ENCODE peak calls at places on chromosomes 2 and 18, in ten cellular contexts. One of them, this sample, is unnamed.

GRCh38 chr2:70340921-70341765 is 39.3 kb upstream of the FAM136A start:
- DNase-seq in Daoy: peak
- DNase-seq in stimulated activated CD8-positive, alpha-beta memory T cell treated with anti-CD3 and anti-CD28 coated beads, Interleukin-2, amount 100 ng/mL, for 1 hour: peak
- DNase-seq in AG10803: peak
- DNase-seq in GM23248: peak
- DNase-seq in GM20000: peak
- DNase-seq in HCEC 1CT: peak
- DNase-seq in astrocyte of the spinal cord: peak
- DNase-seq in activated CD8-positive, alpha-beta memory T cell treated with anti-CD3 and anti-CD28 coated beads, Interleukin-2, amount 10 ng/mL, durations not matched to agents 7 days and 5 days: peak
- DNase-seq in HL-60: peak
- DNase-seq in this sample: peak

GRCh38 chr2:127105656-127106456 is 1.1 kb downstream of the BIN1 start:
- DNase-seq in Daoy: peak
- DNase-seq in stimulated activated CD8-positive, alpha-beta memory T cell treated with anti-CD3 and anti-CD28 coated beads, Interleukin-2, amount 100 ng/mL, for 1 hour: no peak
- DNase-seq in AG10803: peak
- DNase-seq in GM23248: peak
- DNase-seq in GM20000: no peak
- DNase-seq in HCEC 1CT: peak
- DNase-seq in astrocyte of the spinal cord: peak
- DNase-seq in activated CD8-positive, alpha-beta memory T cell treated with anti-CD3 and anti-CD28 coated beads, Interleukin-2, amount 10 ng/mL, durations not matched to agents 7 days and 5 days: no peak
- DNase-seq in HL-60: no peak
- DNase-seq in this sample: peak

GRCh38 chr2:111031546-111032484 is 88.9 kb upstream of the BCL2L11 start:
- DNase-seq in Daoy: no peak
- DNase-seq in stimulated activated CD8-positive, alpha-beta memory T cell treated with anti-CD3 and anti-CD28 coated beads, Interleukin-2, amount 100 ng/mL, for 1 hour: no peak
- DNase-seq in AG10803: no peak
- DNase-seq in GM23248: no peak
- DNase-seq in GM20000: no peak
- DNase-seq in HCEC 1CT: no peak
- DNase-seq in astrocyte of the spinal cord: no peak
- DNase-seq in activated CD8-positive, alpha-beta memory T cell treated with anti-CD3 and anti-CD28 coated beads, Interleukin-2, amount 10 ng/mL, durations not matched to agents 7 days and 5 days: no peak
- DNase-seq in HL-60: peak
- DNase-seq in this sample: no peak

GRCh38 chr2:185771396-185771795 is 32.8 kb downstream of the FSIP2 start:
- DNase-seq in Daoy: no peak
- DNase-seq in stimulated activated CD8-positive, alpha-beta memory T cell treated with anti-CD3 and anti-CD28 coated beads, Interleukin-2, amount 100 ng/mL, for 1 hour: no peak
- DNase-seq in AG10803: no peak
- DNase-seq in GM23248: no peak
- DNase-seq in GM20000: no peak
- DNase-seq in HCEC 1CT: no peak
- DNase-seq in astrocyte of the spinal cord: no peak
- DNase-seq in activated CD8-positive, alpha-beta memory T cell treated with anti-CD3 and anti-CD28 coated beads, Interleukin-2, amount 10 ng/mL, durations not matched to agents 7 days and 5 days: no peak
- DNase-seq in HL-60: no peak
- DNase-seq in this sample: no peak

GRCh38 chr18:48612917-48613316 is 74.1 kb downstream of the CTIF start:
- DNase-seq in Daoy: no peak
- DNase-seq in stimulated activated CD8-positive, alpha-beta memory T cell treated with anti-CD3 and anti-CD28 coated beads, Interleukin-2, amount 100 ng/mL, for 1 hour: no peak
- DNase-seq in AG10803: no peak
- DNase-seq in GM23248: no peak
- DNase-seq in GM20000: no peak
- DNase-seq in HCEC 1CT: no peak
- DNase-seq in astrocyte of the spinal cord: no peak
- DNase-seq in activated CD8-positive, alpha-beta memory T cell treated with anti-CD3 and anti-CD28 coated beads, Interleukin-2, amount 10 ng/mL, durations not matched to agents 7 days and 5 days: no peak
- DNase-seq in HL-60: no peak
- DNase-seq in this sample: no peak

GRCh38 chr2:163987175-163987574 is 251.4 kb upstream of the FIGN start:
- DNase-seq in Daoy: no peak
- DNase-seq in stimulated activated CD8-positive, alpha-beta memory T cell treated with anti-CD3 and anti-CD28 coated beads, Interleukin-2, amount 100 ng/mL, for 1 hour: no peak
- DNase-seq in AG10803: no peak
- DNase-seq in GM23248: no peak
- DNase-seq in GM20000: no peak
- DNase-seq in HCEC 1CT: no peak
- DNase-seq in astrocyte of the spinal cord: no peak
- DNase-seq in activated CD8-positive, alpha-beta memory T cell treated with anti-CD3 and anti-CD28 coated beads, Interleukin-2, amount 10 ng/mL, durations not matched to agents 7 days and 5 days: no peak
- DNase-seq in HL-60: no peak
- DNase-seq in this sample: no peak

GRCh38 chr2:60152226-60152833 is 401.1 kb downstream of the BCL11A start:
- DNase-seq in Daoy: no peak
- DNase-seq in stimulated activated CD8-positive, alpha-beta memory T cell treated with anti-CD3 and anti-CD28 coated beads, Interleukin-2, amount 100 ng/mL, for 1 hour: no peak
- DNase-seq in AG10803: peak
- DNase-seq in GM23248: peak
- DNase-seq in GM20000: peak
- DNase-seq in HCEC 1CT: peak
- DNase-seq in astrocyte of the spinal cord: peak
- DNase-seq in activated CD8-positive, alpha-beta memory T cell treated with anti-CD3 and anti-CD28 coated beads, Interleukin-2, amount 10 ng/mL, durations not matched to agents 7 days and 5 days: no peak
- DNase-seq in HL-60: peak
- DNase-seq in this sample: peak

GRCh38 chr2:54545700-54546450 is 89.7 kb downstream of the SPTBN1 start:
- DNase-seq in Daoy: peak
- DNase-seq in stimulated activated CD8-positive, alpha-beta memory T cell treated with anti-CD3 and anti-CD28 coated beads, Interleukin-2, amount 100 ng/mL, for 1 hour: no peak
- DNase-seq in AG10803: no peak
- DNase-seq in GM23248: peak
- DNase-seq in GM20000: no peak
- DNase-seq in HCEC 1CT: peak
- DNase-seq in astrocyte of the spinal cord: peak
- DNase-seq in activated CD8-positive, alpha-beta memory T cell treated with anti-CD3 and anti-CD28 coated beads, Interleukin-2, amount 10 ng/mL, durations not matched to agents 7 days and 5 days: no peak
- DNase-seq in HL-60: no peak
- DNase-seq in this sample: peak

GRCh38 chr18:50651334-50651733 is 91.4 kb downstream of the MAPK4 start:
- DNase-seq in Daoy: no peak
- DNase-seq in stimulated activated CD8-positive, alpha-beta memory T cell treated with anti-CD3 and anti-CD28 coated beads, Interleukin-2, amount 100 ng/mL, for 1 hour: no peak
- DNase-seq in AG10803: no peak
- DNase-seq in GM23248: no peak
- DNase-seq in GM20000: no peak
- DNase-seq in HCEC 1CT: no peak
- DNase-seq in astrocyte of the spinal cord: no peak
- DNase-seq in activated CD8-positive, alpha-beta memory T cell treated with anti-CD3 and anti-CD28 coated beads, Interleukin-2, amount 10 ng/mL, durations not matched to agents 7 days and 5 days: no peak
- DNase-seq in HL-60: no peak
- DNase-seq in this sample: no peak

GRCh38 chr18:23377669-23378469 is 75.2 kb upstream of the RIOK3 start:
- DNase-seq in Daoy: peak
- DNase-seq in stimulated activated CD8-positive, alpha-beta memory T cell treated with anti-CD3 and anti-CD28 coated beads, Interleukin-2, amount 100 ng/mL, for 1 hour: no peak
- DNase-seq in AG10803: peak
- DNase-seq in GM23248: peak
- DNase-seq in GM20000: peak
- DNase-seq in HCEC 1CT: peak
- DNase-seq in astrocyte of the spinal cord: peak
- DNase-seq in activated CD8-positive, alpha-beta memory T cell treated with anti-CD3 and anti-CD28 coated beads, Interleukin-2, amount 10 ng/mL, durations not matched to agents 7 days and 5 days: no peak
- DNase-seq in HL-60: no peak
- DNase-seq in this sample: peak

GRCh38 chr2:30915485-30915884 is 108.2 kb upstream of the CAPN13 start:
- DNase-seq in Daoy: peak
- DNase-seq in stimulated activated CD8-positive, alpha-beta memory T cell treated with anti-CD3 and anti-CD28 coated beads, Interleukin-2, amount 100 ng/mL, for 1 hour: no peak
- DNase-seq in AG10803: peak
- DNase-seq in GM23248: peak
- DNase-seq in GM20000: no peak
- DNase-seq in HCEC 1CT: no peak
- DNase-seq in astrocyte of the spinal cord: no peak
- DNase-seq in activated CD8-positive, alpha-beta memory T cell treated with anti-CD3 and anti-CD28 coated beads, Interleukin-2, amount 10 ng/mL, durations not matched to agents 7 days and 5 days: no peak
- DNase-seq in HL-60: peak
- DNase-seq in this sample: peak

GRCh38 chr2:191857406-191857805 is 10.5 kb upstream of the CAVIN2 start:
- DNase-seq in Daoy: peak
- DNase-seq in stimulated activated CD8-positive, alpha-beta memory T cell treated with anti-CD3 and anti-CD28 coated beads, Interleukin-2, amount 100 ng/mL, for 1 hour: no peak
- DNase-seq in AG10803: peak
- DNase-seq in GM23248: peak
- DNase-seq in GM20000: no peak
- DNase-seq in HCEC 1CT: peak
- DNase-seq in astrocyte of the spinal cord: peak
- DNase-seq in activated CD8-positive, alpha-beta memory T cell treated with anti-CD3 and anti-CD28 coated beads, Interleukin-2, amount 10 ng/mL, durations not matched to agents 7 days and 5 days: no peak
- DNase-seq in HL-60: no peak
- DNase-seq in this sample: peak

GRCh38 chr18:23231340-23232021 is 96.2 kb downstream of the CABLES1 start:
- DNase-seq in Daoy: peak
- DNase-seq in stimulated activated CD8-positive, alpha-beta memory T cell treated with anti-CD3 and anti-CD28 coated beads, Interleukin-2, amount 100 ng/mL, for 1 hour: peak
- DNase-seq in AG10803: peak
- DNase-seq in GM23248: peak
- DNase-seq in GM20000: peak
- DNase-seq in HCEC 1CT: no peak
- DNase-seq in astrocyte of the spinal cord: peak
- DNase-seq in activated CD8-positive, alpha-beta memory T cell treated with anti-CD3 and anti-CD28 coated beads, Interleukin-2, amount 10 ng/mL, durations not matched to agents 7 days and 5 days: peak
- DNase-seq in HL-60: peak
- DNase-seq in this sample: peak

GRCh38 chr2:189485146-189485545 is 43.9 kb downstream of the WDR75 start:
- DNase-seq in Daoy: no peak
- DNase-seq in stimulated activated CD8-positive, alpha-beta memory T cell treated with anti-CD3 and anti-CD28 coated beads, Interleukin-2, amount 100 ng/mL, for 1 hour: no peak
- DNase-seq in AG10803: no peak
- DNase-seq in GM23248: no peak
- DNase-seq in GM20000: no peak
- DNase-seq in HCEC 1CT: no peak
- DNase-seq in astrocyte of the spinal cord: no peak
- DNase-seq in activated CD8-positive, alpha-beta memory T cell treated with anti-CD3 and anti-CD28 coated beads, Interleukin-2, amount 10 ng/mL, durations not matched to agents 7 days and 5 days: no peak
- DNase-seq in HL-60: no peak
- DNase-seq in this sample: no peak

GRCh38 chr2:160042054-160042453 is 20.4 kb downstream of the PLA2R1 start:
- DNase-seq in Daoy: no peak
- DNase-seq in stimulated activated CD8-positive, alpha-beta memory T cell treated with anti-CD3 and anti-CD28 coated beads, Interleukin-2, amount 100 ng/mL, for 1 hour: no peak
- DNase-seq in AG10803: no peak
- DNase-seq in GM23248: no peak
- DNase-seq in GM20000: no peak
- DNase-seq in HCEC 1CT: no peak
- DNase-seq in astrocyte of the spinal cord: no peak
- DNase-seq in activated CD8-positive, alpha-beta memory T cell treated with anti-CD3 and anti-CD28 coated beads, Interleukin-2, amount 10 ng/mL, durations not matched to agents 7 days and 5 days: no peak
- DNase-seq in HL-60: no peak
- DNase-seq in this sample: no peak

GRCh38 chr2:174750923-174751441 is 13.3 kb downstream of the CHRNA1 start:
- DNase-seq in Daoy: no peak
- DNase-seq in stimulated activated CD8-positive, alpha-beta memory T cell treated with anti-CD3 and anti-CD28 coated beads, Interleukin-2, amount 100 ng/mL, for 1 hour: no peak
- DNase-seq in AG10803: no peak
- DNase-seq in GM23248: no peak
- DNase-seq in GM20000: peak
- DNase-seq in HCEC 1CT: no peak
- DNase-seq in astrocyte of the spinal cord: no peak
- DNase-seq in activated CD8-positive, alpha-beta memory T cell treated with anti-CD3 and anti-CD28 coated beads, Interleukin-2, amount 10 ng/mL, durations not matched to agents 7 days and 5 days: peak
- DNase-seq in HL-60: no peak
- DNase-seq in this sample: no peak

GRCh38 chr2:121173112-121173511 is 111.9 kb downstream of the TFCP2L1 start:
- DNase-seq in Daoy: peak
- DNase-seq in stimulated activated CD8-positive, alpha-beta memory T cell treated with anti-CD3 and anti-CD28 coated beads, Interleukin-2, amount 100 ng/mL, for 1 hour: no peak
- DNase-seq in AG10803: no peak
- DNase-seq in GM23248: no peak
- DNase-seq in GM20000: no peak
- DNase-seq in HCEC 1CT: no peak
- DNase-seq in astrocyte of the spinal cord: peak
- DNase-seq in activated CD8-positive, alpha-beta memory T cell treated with anti-CD3 and anti-CD28 coated beads, Interleukin-2, amount 10 ng/mL, durations not matched to agents 7 days and 5 days: no peak
- DNase-seq in HL-60: no peak
- DNase-seq in this sample: no peak

GRCh38 chr18:26614374-26614773 is 66.0 kb upstream of the KCTD1 start:
- DNase-seq in Daoy: no peak
- DNase-seq in stimulated activated CD8-positive, alpha-beta memory T cell treated with anti-CD3 and anti-CD28 coated beads, Interleukin-2, amount 100 ng/mL, for 1 hour: no peak
- DNase-seq in AG10803: no peak
- DNase-seq in GM23248: peak
- DNase-seq in GM20000: no peak
- DNase-seq in HCEC 1CT: no peak
- DNase-seq in astrocyte of the spinal cord: no peak
- DNase-seq in activated CD8-positive, alpha-beta memory T cell treated with anti-CD3 and anti-CD28 coated beads, Interleukin-2, amount 10 ng/mL, durations not matched to agents 7 days and 5 days: no peak
- DNase-seq in HL-60: no peak
- DNase-seq in this sample: peak

GRCh38 chr2:127086800-127087737 is 19.9 kb downstream of the BIN1 start:
- DNase-seq in Daoy: peak
- DNase-seq in stimulated activated CD8-positive, alpha-beta memory T cell treated with anti-CD3 and anti-CD28 coated beads, Interleukin-2, amount 100 ng/mL, for 1 hour: no peak
- DNase-seq in AG10803: peak
- DNase-seq in GM23248: peak
- DNase-seq in GM20000: peak
- DNase-seq in HCEC 1CT: no peak
- DNase-seq in astrocyte of the spinal cord: peak
- DNase-seq in activated CD8-positive, alpha-beta memory T cell treated with anti-CD3 and anti-CD28 coated beads, Interleukin-2, amount 10 ng/mL, durations not matched to agents 7 days and 5 days: no peak
- DNase-seq in HL-60: peak
- DNase-seq in this sample: peak

GRCh38 chr2:240369725-240370585 is 65.5 kb upstream of the GPC1 start:
- DNase-seq in Daoy: peak
- DNase-seq in stimulated activated CD8-positive, alpha-beta memory T cell treated with anti-CD3 and anti-CD28 coated beads, Interleukin-2, amount 100 ng/mL, for 1 hour: no peak
- DNase-seq in AG10803: peak
- DNase-seq in GM23248: peak
- DNase-seq in GM20000: no peak
- DNase-seq in HCEC 1CT: peak
- DNase-seq in astrocyte of the spinal cord: peak
- DNase-seq in activated CD8-positive, alpha-beta memory T cell treated with anti-CD3 and anti-CD28 coated beads, Interleukin-2, amount 10 ng/mL, durations not matched to agents 7 days and 5 days: no peak
- DNase-seq in HL-60: no peak
- DNase-seq in this sample: peak

GRCh38 chr2:151297882-151298281 is 8.4 kb upstream of the NMI start:
- DNase-seq in Daoy: no peak
- DNase-seq in stimulated activated CD8-positive, alpha-beta memory T cell treated with anti-CD3 and anti-CD28 coated beads, Interleukin-2, amount 100 ng/mL, for 1 hour: no peak
- DNase-seq in AG10803: no peak
- DNase-seq in GM23248: no peak
- DNase-seq in GM20000: peak
- DNase-seq in HCEC 1CT: no peak
- DNase-seq in astrocyte of the spinal cord: no peak
- DNase-seq in activated CD8-positive, alpha-beta memory T cell treated with anti-CD3 and anti-CD28 coated beads, Interleukin-2, amount 10 ng/mL, durations not matched to agents 7 days and 5 days: no peak
- DNase-seq in HL-60: peak
- DNase-seq in this sample: peak

GRCh38 chr2:70425682-70426301 is 123.9 kb upstream of the FAM136A start:
- DNase-seq in Daoy: no peak
- DNase-seq in stimulated activated CD8-positive, alpha-beta memory T cell treated with anti-CD3 and anti-CD28 coated beads, Interleukin-2, amount 100 ng/mL, for 1 hour: no peak
- DNase-seq in AG10803: no peak
- DNase-seq in GM23248: no peak
- DNase-seq in GM20000: no peak
- DNase-seq in HCEC 1CT: no peak
- DNase-seq in astrocyte of the spinal cord: no peak
- DNase-seq in activated CD8-positive, alpha-beta memory T cell treated with anti-CD3 and anti-CD28 coated beads, Interleukin-2, amount 10 ng/mL, durations not matched to agents 7 days and 5 days: no peak
- DNase-seq in HL-60: no peak
- DNase-seq in this sample: no peak

GRCh38 chr2:160908157-160908556 is 252.1 kb upstream of the TANK start:
- DNase-seq in Daoy: no peak
- DNase-seq in stimulated activated CD8-positive, alpha-beta memory T cell treated with anti-CD3 and anti-CD28 coated beads, Interleukin-2, amount 100 ng/mL, for 1 hour: no peak
- DNase-seq in AG10803: no peak
- DNase-seq in GM23248: no peak
- DNase-seq in GM20000: no peak
- DNase-seq in HCEC 1CT: no peak
- DNase-seq in astrocyte of the spinal cord: no peak
- DNase-seq in activated CD8-positive, alpha-beta memory T cell treated with anti-CD3 and anti-CD28 coated beads, Interleukin-2, amount 10 ng/mL, durations not matched to agents 7 days and 5 days: no peak
- DNase-seq in HL-60: no peak
- DNase-seq in this sample: no peak

GRCh38 chr2:165697727-165698620 is 96.1 kb downstream of the GALNT3 start:
- DNase-seq in Daoy: no peak
- DNase-seq in stimulated activated CD8-positive, alpha-beta memory T cell treated with anti-CD3 and anti-CD28 coated beads, Interleukin-2, amount 100 ng/mL, for 1 hour: no peak
- DNase-seq in AG10803: no peak
- DNase-seq in GM23248: no peak
- DNase-seq in GM20000: no peak
- DNase-seq in HCEC 1CT: no peak
- DNase-seq in astrocyte of the spinal cord: no peak
- DNase-seq in activated CD8-positive, alpha-beta memory T cell treated with anti-CD3 and anti-CD28 coated beads, Interleukin-2, amount 10 ng/mL, durations not matched to agents 7 days and 5 days: no peak
- DNase-seq in HL-60: no peak
- DNase-seq in this sample: no peak

GRCh38 chr18:22311301-22311700 is 106.4 kb downstream of the CTAGE1 start:
- DNase-seq in Daoy: no peak
- DNase-seq in stimulated activated CD8-positive, alpha-beta memory T cell treated with anti-CD3 and anti-CD28 coated beads, Interleukin-2, amount 100 ng/mL, for 1 hour: no peak
- DNase-seq in AG10803: peak
- DNase-seq in GM23248: peak
- DNase-seq in GM20000: no peak
- DNase-seq in HCEC 1CT: no peak
- DNase-seq in astrocyte of the spinal cord: peak
- DNase-seq in activated CD8-positive, alpha-beta memory T cell treated with anti-CD3 and anti-CD28 coated beads, Interleukin-2, amount 10 ng/mL, durations not matched to agents 7 days and 5 days: no peak
- DNase-seq in HL-60: no peak
- DNase-seq in this sample: peak

GRCh38 chr2:84904717-84905174 is 710 bp upstream of the TMSB10 start:
- DNase-seq in Daoy: peak
- DNase-seq in stimulated activated CD8-positive, alpha-beta memory T cell treated with anti-CD3 and anti-CD28 coated beads, Interleukin-2, amount 100 ng/mL, for 1 hour: no peak
- DNase-seq in AG10803: peak
- DNase-seq in GM23248: peak
- DNase-seq in GM20000: no peak
- DNase-seq in HCEC 1CT: peak
- DNase-seq in astrocyte of the spinal cord: peak
- DNase-seq in activated CD8-positive, alpha-beta memory T cell treated with anti-CD3 and anti-CD28 coated beads, Interleukin-2, amount 10 ng/mL, durations not matched to agents 7 days and 5 days: peak
- DNase-seq in HL-60: no peak
- DNase-seq in this sample: peak

This sample was measured in EH.